ENCODE peak calls at places on chromosome 13, in six cellular contexts. C, Q, J, U, F and K are unnamed samples.

GRCh38 chr13:100108913-100109507 is 20.1 kb downstream of the PCCA start:
- DNase-seq in Q (no peak), J (no peak), C (peak), U (no peak), F (no peak), K (no peak)

GRCh38 chr13:99377641-99378040 is 70.4 kb upstream of the GPR183 start:
- DNase-seq in C (no peak), J (no peak), F (no peak), U (peak), Q (no peak), K (no peak)

GRCh38 chr13:106498158-106498557 is 37.3 kb downstream of the EFNB2 start:
- DNase-seq in U (no peak), J (no peak), C (no peak), Q (no peak), F (no peak), K (no peak)

GRCh38 chr13:98839826-98840769 is 87.6 kb upstream of the SLC15A1 start:
- DNase-seq in J (no peak), F (peak), C (peak), Q (peak), U (peak), K (peak)

GRCh38 chr13:111904166-111904565 is 162.8 kb upstream of the SOX1 start:
- DNase-seq in J (no peak), Q (no peak), U (peak), C (no peak), F (no peak), K (no peak)

GRCh38 chr13:49561064-49561410 is 24.3 kb downstream of the RCBTB1 start:
- DNase-seq in J (no peak), Q (peak), C (no peak), F (no peak), U (no peak), K (no peak)

GRCh38 chr13:113367771-113368170 is 3.8 kb upstream of the GRTP1 start:
- DNase-seq in U (no peak), J (no peak), F (no peak), C (no peak), Q (no peak), K (no peak)

GRCh38 chr13:21330126-21330861 is 128.8 kb downstream of the ZDHHC20 start:
- DNase-seq in J (no peak), C (no peak), U (no peak), Q (no peak), F (no peak), K (no peak)

GRCh38 chr13:59494560-59494970 is 669.2 kb downstream of the DIAPH3 start:
- DNase-seq in U (no peak), C (peak), J (no peak), F (no peak), Q (no peak), K (peak)

GRCh38 chr13:99758465-99759162 is 213.0 kb downstream of the ZIC5 start:
- DNase-seq in J (no peak), U (no peak), F (no peak), Q (no peak), C (no peak), K (peak)

GRCh38 chr13:23777571-23777870 is 111.7 kb downstream of the MIPEP start:
- DNase-seq in Q (no peak), J (no peak), C (no peak), U (no peak), F (no peak), K (no peak)

GRCh38 chr13:107554355-107554905 is 660.9 kb downstream of the LIG4 start:
- DNase-seq in Q (no peak), C (no peak), U (no peak), J (no peak), F (no peak), K (no peak)

GRCh38 chr13:49060698-49061387 is 85.1 kb downstream of the FNDC3A start:
- DNase-seq in U (no peak), C (peak), Q (no peak), F (no peak), J (no peak), K (no peak)

GRCh38 chr13:67238277-67238859 is 8.2 kb upstream of the PCDH9 start:
- DNase-seq in F (no peak), C (peak), J (no peak), Q (no peak), U (no peak), K (peak)

GRCh38 chr13:112450118-112450517 is 74.0 kb downstream of the SPACA7 start:
- DNase-seq in U (no peak), C (no peak), J (no peak), F (no peak), Q (no peak), K (no peak)

GRCh38 chr13:49404621-49405020 is 39.2 kb downstream of the CAB39L start:
- DNase-seq in U (no peak), Q (no peak), C (no peak), F (no peak), J (no peak), K (no peak)

GRCh38 chr13:100275746-100276145 is 186.9 kb downstream of the PCCA start:
- DNase-seq in F (no peak), U (no peak), C (peak), J (no peak), Q (no peak), K (no peak)

GRCh38 chr13:50355797-50356196 is 340.6 kb downstream of the KCNRG start:
- DNase-seq in Q (no peak), U (no peak), J (no peak), C (no peak), F (no peak), K (no peak)

GRCh38 chr13:105936816-105937215 is 598.6 kb downstream of the EFNB2 start:
- DNase-seq in U (no peak), C (peak), J (no peak), F (no peak), Q (no peak), K (no peak)

GRCh38 chr13:41064493-41064892 is 3.2 kb downstream of the WBP4 start:
- DNase-seq in F (no peak), C (peak), J (no peak), U (no peak), Q (no peak), K (no peak)

GRCh38 chr13:114004416-114005205 is 30.7 kb upstream of the C13orf46 start:
- DNase-seq in F (no peak), Q (no peak), J (no peak), C (no peak), U (no peak), K (no peak)

GRCh38 chr13:31638577-31638976 is 100.7 kb upstream of the RXFP2 start:
- DNase-seq in F (no peak), Q (no peak), J (no peak), C (peak), U (no peak), K (no peak)

GRCh38 chr13:24127116-24127631 is 33.3 kb upstream of the SPATA13 start:
- DNase-seq in C (peak), Q (no peak), F (no peak), U (no peak), J (no peak), K (no peak)

GRCh38 chr13:80278706-80279105 is 62.2 kb downstream of the SPRY2 start:
- DNase-seq in C (no peak), J (no peak), U (no peak), Q (no peak), F (no peak), K (no peak)

GRCh38 chr13:80680786-80681366 is 339.9 kb upstream of the SPRY2 start:
- DNase-seq in J (no peak), Q (no peak), U (no peak), C (no peak), F (no peak), K (no peak)

GRCh38 chr13:65921933-65922332 is 1308.2 kb downstream of the PCDH9 start:
- DNase-seq in U (no peak), J (no peak), Q (no peak), C (no peak), F (no peak), K (no peak)

GRCh38 chr13:103547914-103548313 is 481.7 kb upstream of the SLC10A2 start:
- DNase-seq in F (no peak), U (no peak), C (no peak), J (no peak), Q (no peak), K (no peak)

GRCh38 chr13:79749985-79750551 is 269.1 kb downstream of the NDFIP2 start:
- DNase-seq in J (no peak), C (peak), U (peak), Q (peak), F (no peak), K (peak)

GRCh38 chr13:30963794-30964193 is 31.3 kb downstream of the TEX26 start:
- DNase-seq in Q (peak), J (no peak), F (no peak), C (peak), U (no peak), K (no peak)

GRCh38 chr13:80022146-80022545 is 318.8 kb downstream of the SPRY2 start:
- DNase-seq in Q (no peak), F (no peak), U (no peak), J (no peak), C (no peak), K (no peak)

GRCh38 chr13:93859666-93860065 is 619.8 kb downstream of the DCT start:
- DNase-seq in Q (no peak), C (peak), F (no peak), U (no peak), J (no peak), K (no peak)

GRCh38 chr13:99821741-99822140 is 149.8 kb downstream of the ZIC5 start:
- DNase-seq in U (no peak), Q (no peak), C (no peak), J (no peak), F (no peak), K (peak)

GRCh38 chr13:33014291-33014690 is 1.9 kb upstream of the KL start:
- DNase-seq in Q (no peak), F (no peak), U (no peak), J (no peak), C (no peak), K (no peak)

GRCh38 chr13:44207476-44207875 is 166.1 kb upstream of the SERP2 start:
- DNase-seq in J (no peak), F (no peak), U (no peak), C (no peak), Q (no peak), K (no peak)